ENCODE peak calls at places on chromosome X, in four cellular contexts. One of them, this sample, is unnamed. For H3K27me3, the result is how much of the 10 kb centered on the place peaks cover.

GRCh38 chrX:13761606-13762005 is 27.1 kb downstream of the OFD1 start:
- DNase-seq in mammary epithelial cell: peak
- DNase-seq in brain microvascular endothelial cell: no peak
- DNase-seq in mesendoderm: peak
- DNase-seq in this sample: no peak

GRCh38 chrX:10008483-10009056 is 41.4 kb downstream of the CLDN34 start:
- DNase-seq in brain microvascular endothelial cell: no peak
- DNase-seq in mammary epithelial cell: no peak
- DNase-seq in mesendoderm: no peak
- DNase-seq in this sample: no peak

GRCh38 chrX:38206036-38206435 is 14.6 kb downstream of the SRPX start:
- DNase-seq in mammary epithelial cell: no peak
- DNase-seq in brain microvascular endothelial cell: peak
- DNase-seq in mesendoderm: peak
- DNase-seq in this sample: no peak

GRCh38 chrX:139875831-139876230 is 57.0 kb downstream of the ATP11C start:
- DNase-seq in brain microvascular endothelial cell: no peak
- DNase-seq in mammary epithelial cell: no peak
- DNase-seq in mesendoderm: no peak
- DNase-seq in this sample: no peak

GRCh38 chrX:41734530-41734929 is 10.5 kb downstream of the GPR82 start:
- DNase-seq in mammary epithelial cell: peak
- DNase-seq in brain microvascular endothelial cell: peak
- DNase-seq in mesendoderm: peak
- DNase-seq in this sample: no peak

GRCh38 chrX:41148553-41148952 is 63.3 kb downstream of the USP9X start:
- DNase-seq in brain microvascular endothelial cell: peak
- DNase-seq in mesendoderm: no peak
- DNase-seq in mammary epithelial cell: peak
- DNase-seq in this sample: no peak

GRCh38 chrX:45714864-45715263 is 514.2 kb upstream of the DIPK2B start:
- DNase-seq in brain microvascular endothelial cell: peak
- DNase-seq in mammary epithelial cell: peak
- DNase-seq in mesendoderm: no peak
- DNase-seq in this sample: no peak

GRCh38 chrX:151970661-151971060 is 3.8 kb downstream of the GABRE start:
- DNase-seq in mesendoderm: no peak
- DNase-seq in brain microvascular endothelial cell: peak
- DNase-seq in mammary epithelial cell: peak
- DNase-seq in this sample: no peak

GRCh38 chrX:41665676-41666075 is 23.1 kb upstream of the GPR34 start:
- DNase-seq in brain microvascular endothelial cell: no peak
- DNase-seq in mesendoderm: no peak
- DNase-seq in mammary epithelial cell: no peak
- DNase-seq in this sample: no peak

GRCh38 chrX:76433219-76433618 is 5.7 kb downstream of the MAGEE1 start:
- DNase-seq in mesendoderm: no peak
- DNase-seq in brain microvascular endothelial cell: no peak
- DNase-seq in mammary epithelial cell: no peak
- DNase-seq in this sample: no peak

GRCh38 chrX:45191383-45191782 is 9.3 kb downstream of the DIPK2B start:
- DNase-seq in brain microvascular endothelial cell: no peak
- DNase-seq in mesendoderm: no peak
- DNase-seq in mammary epithelial cell: no peak
- DNase-seq in this sample: no peak

GRCh38 chrX:9899640-9900075 is 67.5 kb upstream of the CLDN34 start:
- DNase-seq in mesendoderm: no peak
- DNase-seq in brain microvascular endothelial cell: peak
- DNase-seq in mammary epithelial cell: no peak
- DNase-seq in this sample: no peak

GRCh38 chrX:119833905-119834304 is 18.9 kb downstream of the UPF3B start:
- DNase-seq in mammary epithelial cell: no peak
- DNase-seq in brain microvascular endothelial cell: no peak
- DNase-seq in mesendoderm: no peak
- DNase-seq in this sample: no peak
- H3K27ac ChIP-seq in mammary epithelial cell: no peak
- H3K27ac ChIP-seq in brain microvascular endothelial cell: no peak
- H3K27ac ChIP-seq in mesendoderm: no peak
- H3K27ac ChIP-seq in this sample: no peak

DNA sequence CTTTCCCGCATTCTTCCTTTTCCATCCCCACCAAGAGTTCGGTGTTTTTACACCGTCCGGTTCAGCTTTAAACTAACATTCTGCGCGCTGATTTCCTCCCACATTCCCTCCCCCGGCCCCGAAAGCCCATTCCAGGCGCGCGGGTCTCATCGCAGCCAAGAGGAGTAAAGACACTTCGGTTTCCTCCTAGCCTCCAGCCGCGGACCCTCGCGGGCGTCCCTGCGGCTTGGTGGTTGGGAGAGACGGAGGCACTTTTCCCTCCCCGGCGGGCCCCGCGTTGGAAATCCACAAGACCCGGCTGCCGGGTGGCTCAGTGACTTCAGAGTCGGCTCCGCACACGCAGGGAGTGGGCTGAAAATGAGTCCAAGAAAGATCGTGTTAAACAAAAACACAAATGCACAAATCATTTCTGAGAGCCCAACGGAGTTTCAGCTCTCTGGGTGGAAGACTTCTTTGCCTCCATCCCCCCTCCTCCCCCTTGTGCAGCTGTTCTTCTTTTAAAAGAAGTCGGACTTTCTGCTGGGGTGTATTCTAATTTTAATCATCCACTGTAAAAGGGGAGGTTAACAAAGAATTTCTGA is 2.0 kb upstream of the ARX start:
- DNase-seq in brain microvascular endothelial cell: no peak
- DNase-seq in mesendoderm: peak
- DNase-seq in mammary epithelial cell: no peak
- DNase-seq in this sample: no peak
- H3K27me3 ChIP-seq in brain microvascular endothelial cell: under half
- H3K27me3 ChIP-seq in mesendoderm: under half
- H3K27me3 ChIP-seq in mammary epithelial cell: under half
- H3K27me3 ChIP-seq in this sample: under half

GRCh38 chrX:15673970-15674369 is 9.4 kb upstream of the CLTRN start:
- DNase-seq in mesendoderm: no peak
- DNase-seq in brain microvascular endothelial cell: no peak
- DNase-seq in mammary epithelial cell: no peak
- DNase-seq in this sample: no peak
- H3K27ac ChIP-seq in mesendoderm: no peak
- H3K27ac ChIP-seq in brain microvascular endothelial cell: no peak
- H3K27ac ChIP-seq in mammary epithelial cell: peak
- H3K27ac ChIP-seq in this sample: no peak

GRCh38 chrX:153609917-153610833 is 11.2 kb upstream of the CCNQ start:
- DNase-seq in brain microvascular endothelial cell: peak
- DNase-seq in mesendoderm: peak
- DNase-seq in mammary epithelial cell: peak
- DNase-seq in this sample: peak

GRCh38 chrX:153611298-153612095 is 12.6 kb upstream of the CCNQ start:
- DNase-seq in mesendoderm: no peak
- DNase-seq in brain microvascular endothelial cell: no peak
- DNase-seq in mammary epithelial cell: no peak
- DNase-seq in this sample: no peak

GRCh38 chrX:153608821-153609220 is 9.9 kb upstream of the CCNQ start:
- DNase-seq in mammary epithelial cell: no peak
- DNase-seq in brain microvascular endothelial cell: no peak
- DNase-seq in mesendoderm: no peak
- DNase-seq in this sample: no peak

GRCh38 chrX:153612413-153612812 is 13.5 kb upstream of the CCNQ start:
- DNase-seq in brain microvascular endothelial cell: no peak
- DNase-seq in mammary epithelial cell: no peak
- DNase-seq in mesendoderm: no peak
- DNase-seq in this sample: no peak

GRCh38 chrX:153610834-153611209 is 11.9 kb upstream of the CCNQ start:
- DNase-seq in brain microvascular endothelial cell: no peak
- DNase-seq in mammary epithelial cell: no peak
- DNase-seq in mesendoderm: no peak
- DNase-seq in this sample: no peak
- H3K27me3 ChIP-seq in brain microvascular endothelial cell: under half
- H3K27me3 ChIP-seq in mammary epithelial cell: under half
- H3K27me3 ChIP-seq in mesendoderm: under half
- H3K27me3 ChIP-seq in this sample: under half

GRCh38 chrX:120287513-120288112 is 23.6 kb downstream of the TMEM255A start:
- DNase-seq in mammary epithelial cell: no peak
- DNase-seq in brain microvascular endothelial cell: no peak
- DNase-seq in mesendoderm: no peak
- DNase-seq in this sample: no peak

GRCh38 chrX:120290107-120290506 is 21.2 kb downstream of the TMEM255A start:
- DNase-seq in mesendoderm: no peak
- DNase-seq in mammary epithelial cell: no peak
- DNase-seq in brain microvascular endothelial cell: no peak
- DNase-seq in this sample: no peak

GRCh38 chrX:120291211-120291610 is 20.1 kb downstream of the TMEM255A start:
- DNase-seq in mesendoderm: no peak
- DNase-seq in brain microvascular endothelial cell: no peak
- DNase-seq in mammary epithelial cell: no peak
- DNase-seq in this sample: no peak

GRCh38 chrX:120282697-120283096 is 28.6 kb downstream of the TMEM255A start:
- DNase-seq in mesendoderm: no peak
- DNase-seq in mammary epithelial cell: no peak
- DNase-seq in brain microvascular endothelial cell: no peak
- DNase-seq in this sample: no peak

DNA sequence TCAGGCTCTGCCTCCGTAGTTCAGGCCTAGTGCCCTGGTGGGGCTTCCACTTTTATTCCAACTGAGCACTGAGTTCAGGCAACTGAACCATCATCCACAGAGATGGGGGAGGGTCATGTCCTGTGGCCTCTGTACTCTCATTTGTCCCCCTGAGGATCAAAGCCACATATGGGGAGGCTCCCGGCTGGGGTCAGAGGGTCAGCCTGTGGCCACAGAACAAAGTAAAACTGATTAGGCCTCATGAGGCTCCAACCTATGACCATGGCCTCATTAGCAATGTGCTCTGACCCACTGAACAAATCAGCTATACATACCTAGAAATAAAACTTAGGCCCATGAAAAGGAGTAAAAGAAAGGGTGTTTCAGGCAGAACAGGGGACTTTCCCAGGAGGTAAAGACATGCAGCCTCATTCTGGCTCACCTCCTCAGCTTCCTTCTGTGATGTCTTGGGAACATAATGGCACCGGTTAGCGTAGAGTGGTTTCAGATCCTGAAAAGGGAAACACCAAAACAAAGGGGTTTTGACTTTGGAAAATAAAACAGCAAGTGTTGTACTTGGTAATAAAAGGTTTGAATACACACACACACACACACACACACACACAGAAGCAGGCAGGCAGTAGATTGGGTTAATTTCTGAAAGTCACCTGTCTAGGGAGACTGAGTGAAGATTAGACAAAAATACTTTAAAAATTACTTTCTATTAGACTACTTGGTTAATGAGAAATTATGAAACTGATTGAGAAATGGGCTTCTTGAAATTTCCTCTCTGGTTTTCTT is 24.3 kb downstream of the TMEM255A start:
- DNase-seq in mammary epithelial cell: no peak
- DNase-seq in mesendoderm: no peak
- DNase-seq in brain microvascular endothelial cell: no peak
- DNase-seq in this sample: no peak
- H3K27ac ChIP-seq in mammary epithelial cell: no peak
- H3K27ac ChIP-seq in mesendoderm: no peak
- H3K27ac ChIP-seq in brain microvascular endothelial cell: no peak
- H3K27ac ChIP-seq in this sample: no peak

DNA sequence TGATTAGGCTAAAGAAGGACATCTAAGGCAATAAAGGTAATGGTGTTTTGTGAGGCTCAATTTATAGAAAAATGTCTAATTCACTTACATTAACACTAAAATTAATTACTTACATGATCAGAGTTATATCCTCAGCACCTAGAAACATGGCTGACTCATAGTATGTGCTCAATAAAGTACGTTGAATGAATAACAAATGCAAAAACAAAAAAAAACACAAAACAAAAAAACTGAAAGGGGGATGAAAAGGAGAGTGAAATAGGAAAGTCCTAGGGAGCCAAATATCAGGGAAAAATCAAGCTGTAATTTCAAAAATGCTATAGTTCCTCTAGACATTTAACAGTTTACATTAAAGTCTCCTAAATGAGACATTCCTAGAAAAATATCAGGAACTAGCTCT is 18.7 kb downstream of the MBNL3 start:
- DNase-seq in brain microvascular endothelial cell: no peak
- DNase-seq in mesendoderm: no peak
- DNase-seq in mammary epithelial cell: no peak
- DNase-seq in this sample: no peak
- H3K27me3 ChIP-seq in brain microvascular endothelial cell: under half
- H3K27me3 ChIP-seq in mesendoderm: under half
- H3K27me3 ChIP-seq in mammary epithelial cell: under half
- H3K27me3 ChIP-seq in this sample: under half

GRCh38 chrX:49310371-49310770 is 6.9 kb downstream of the GAGE10 start:
- DNase-seq in mesendoderm: peak
- DNase-seq in brain microvascular endothelial cell: no peak
- DNase-seq in mammary epithelial cell: no peak
- DNase-seq in this sample: no peak

GRCh38 chrX:49308604-49309269 is 5.3 kb downstream of the GAGE10 start:
- DNase-seq in brain microvascular endothelial cell: no peak
- DNase-seq in mammary epithelial cell: peak
- DNase-seq in mesendoderm: no peak
- DNase-seq in this sample: peak

DNA sequence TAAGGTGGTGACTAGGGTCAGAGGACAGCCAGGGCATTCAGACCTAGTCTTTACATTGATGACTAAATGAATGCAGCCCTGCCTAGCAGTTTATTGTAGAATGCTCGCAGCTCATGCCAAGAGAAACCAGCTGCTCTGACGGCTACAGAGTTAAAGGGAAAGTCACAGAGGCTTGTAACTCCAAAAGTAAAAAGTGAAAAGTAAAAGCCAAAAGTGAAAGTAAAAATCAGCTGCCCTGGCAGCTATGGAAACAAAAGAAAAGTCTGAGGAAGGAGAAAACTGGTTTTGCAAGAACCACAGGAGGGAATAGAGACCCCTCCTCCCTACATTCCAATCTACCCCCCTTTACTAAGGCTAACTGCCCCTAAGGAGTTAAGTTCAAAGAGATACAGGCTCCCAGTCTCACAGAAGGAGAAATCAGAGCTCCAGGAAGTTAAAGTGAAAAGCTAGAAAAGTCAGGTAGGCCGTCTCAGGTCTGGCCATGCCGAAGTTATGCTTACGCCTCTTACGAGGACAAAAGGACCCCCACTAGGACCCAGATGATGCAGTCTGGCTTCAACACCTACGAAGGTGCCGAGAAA is 6.0 kb downstream of the GAGE10 start:
- DNase-seq in brain microvascular endothelial cell: peak
- DNase-seq in mesendoderm: peak
- DNase-seq in mammary epithelial cell: peak
- DNase-seq in this sample: peak
- H3K27ac ChIP-seq in brain microvascular endothelial cell: no peak
- H3K27ac ChIP-seq in mesendoderm: no peak
- H3K27ac ChIP-seq in mammary epithelial cell: no peak
- H3K27ac ChIP-seq in this sample: peak

GRCh38 chrX:108735087-108735679 is 1.2 kb downstream of the IRS4 start:
- DNase-seq in mammary epithelial cell: no peak
- DNase-seq in mesendoderm: peak
- DNase-seq in brain microvascular endothelial cell: no peak
- DNase-seq in this sample: no peak
- H3K27me3 ChIP-seq in mammary epithelial cell: under half
- H3K27me3 ChIP-seq in mesendoderm: under half
- H3K27me3 ChIP-seq in brain microvascular endothelial cell: under half
- H3K27me3 ChIP-seq in this sample: under half

DNA sequence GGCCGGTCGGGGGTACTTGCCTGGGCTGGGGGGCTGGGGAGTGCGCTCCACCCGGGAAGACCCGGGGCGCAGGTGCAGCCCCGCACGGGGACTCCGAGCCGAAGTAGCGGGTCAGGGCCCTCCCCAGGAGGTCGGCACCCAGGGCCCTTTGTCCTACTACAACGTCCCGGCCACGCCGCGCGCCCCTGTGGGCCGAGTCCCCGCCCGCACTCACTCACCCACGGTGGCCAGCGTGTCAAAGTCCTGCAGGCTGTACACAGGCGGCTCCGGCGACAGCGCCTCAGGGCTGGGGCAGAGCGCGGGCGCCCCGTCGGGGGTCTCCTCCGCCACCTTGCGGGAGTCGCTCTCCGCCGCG is 602 bp downstream of the PRKX start:
- DNase-seq in mesendoderm: peak
- DNase-seq in mammary epithelial cell: no peak
- DNase-seq in brain microvascular endothelial cell: no peak
- DNase-seq in this sample: no peak
- H3K27ac ChIP-seq in mesendoderm: no peak
- H3K27ac ChIP-seq in mammary epithelial cell: peak
- H3K27ac ChIP-seq in brain microvascular endothelial cell: no peak
- H3K27ac ChIP-seq in this sample: peak